ENCODE peak calls at places on chromosome 5, in five cellular contexts. X is GM23248, O is transverse colon, G is A549, B is adrenal gland. U is an unnamed sample. For H3K9me3, the result is how much of the 10 kb centered on the place peaks cover.

GRCh38 chr5:124309241-124309977 is 437.0 kb downstream of the ZNF608 start:
- DNase-seq in X (no peak), O (no peak), G (no peak), B (no peak), U (peak)

GRCh38 chr5:112668911-112669310 is 68.8 kb upstream of the APC start:
- DNase-seq in X (no peak), O (no peak), G (no peak), B (no peak), U (no peak)

GRCh38 chr5:66634601-66635000 is 38.4 kb downstream of the MAST4 start:
- DNase-seq in X (no peak), O (no peak), G (no peak), B (no peak), U (no peak)

GRCh38 chr5:54518146-54519082 is 855 bp downstream of the SNX18 start:
- DNase-seq in X (peak), O (peak), G (peak), B (peak), U (peak)

GRCh38 chr5:107935641-107936040 is 264.9 kb upstream of the EFNA5 start:
- DNase-seq in X (no peak), O (no peak), G (no peak), B (no peak), U (no peak)

GRCh38 chr5:169178754-169179153 is 122.2 kb downstream of the SLIT3 start:
- DNase-seq in X (no peak), O (no peak), G (no peak), B (no peak), U (no peak)

GRCh38 chr5:139638736-139639618 is 9.2 kb upstream of the CXXC5 start:
- DNase-seq in X (no peak), O (peak), G (no peak), B (no peak), U (no peak)

GRCh38 chr5:7850533-7851239 is at the start of gene CFAP90:
- DNase-seq in X (peak), O (peak), G (peak), B (peak), U (peak)

GRCh38 chr5:84573017-84573712 is 188.5 kb upstream of the EDIL3 start:
- DNase-seq in X (no peak), O (no peak), G (no peak), B (no peak), U (no peak)

GRCh38 chr5:160175438-160176218 is 53.7 kb upstream of the FABP6 start:
- DNase-seq in X (peak), O (no peak), G (no peak), B (peak), U (no peak)

GRCh38 chr5:74378464-74378863 is 262.1 kb downstream of the ENC1 start:
- DNase-seq in X (peak), O (no peak), G (no peak), B (no peak), U (no peak)

DNA sequence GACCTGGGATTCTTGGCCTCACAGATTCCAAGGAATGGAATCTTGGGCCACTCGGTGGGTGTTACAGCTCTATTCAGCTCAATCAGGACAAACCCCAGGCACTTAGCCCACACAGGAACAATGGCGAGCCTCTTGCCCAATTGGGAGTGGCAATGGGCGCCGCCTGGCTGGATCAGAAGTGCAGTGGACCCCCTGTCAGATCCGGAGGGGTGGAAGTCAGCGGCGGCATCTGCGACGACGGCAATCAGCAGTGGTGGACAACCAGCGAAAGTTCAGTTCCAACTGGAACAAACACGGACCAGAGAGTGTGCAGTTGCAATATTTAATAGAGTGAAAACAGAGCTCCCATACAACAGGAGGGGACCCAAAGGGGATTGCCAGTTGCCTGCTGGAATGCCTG is 378.3 kb downstream of the CDH9 start:
- DNase-seq in X (no peak), O (no peak), G (no peak), B (no peak), U (no peak)
- H3K9me3 ChIP-seq in X (under half), O (under half), G (under half), B (under half), U (under half)

DNA sequence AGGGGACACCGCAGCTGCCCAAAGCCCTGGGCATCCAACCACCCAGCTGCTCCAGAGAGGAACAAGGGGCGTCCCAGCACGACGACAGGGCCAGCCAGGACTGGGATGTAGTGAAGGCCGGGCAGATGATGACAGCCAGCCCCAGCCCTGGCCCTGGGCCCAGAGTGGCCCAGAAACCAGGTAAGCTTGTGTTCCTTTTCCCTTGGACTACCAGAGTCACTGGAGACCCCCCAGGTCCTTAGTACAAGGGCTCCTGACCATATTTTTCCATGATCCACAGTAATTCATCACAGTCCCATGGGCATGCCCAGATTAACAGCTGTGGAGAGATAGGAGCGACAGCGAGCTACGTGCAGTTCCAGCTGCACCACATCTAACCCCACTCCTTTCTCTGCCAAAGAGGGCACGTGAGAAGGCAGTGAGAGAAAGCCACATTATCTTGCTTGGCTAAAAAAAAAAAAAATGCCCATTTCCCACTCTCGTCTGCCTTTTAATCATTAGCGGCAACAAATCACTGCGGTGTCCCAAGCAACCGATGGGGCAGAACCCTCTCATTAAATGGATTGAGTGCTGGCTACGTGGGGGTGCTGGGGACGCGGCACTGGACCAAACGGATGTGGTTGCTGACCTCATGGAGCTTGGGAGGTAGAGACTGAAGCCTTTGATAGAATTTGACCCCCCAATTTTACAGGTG is 21.7 kb upstream of the SYNPO start:
- DNase-seq in X (no peak), O (no peak), G (no peak), B (peak), U (no peak)
- H3K9me3 ChIP-seq in X (under half), O (under half), G (under half), B (under half), U (under half)

DNA sequence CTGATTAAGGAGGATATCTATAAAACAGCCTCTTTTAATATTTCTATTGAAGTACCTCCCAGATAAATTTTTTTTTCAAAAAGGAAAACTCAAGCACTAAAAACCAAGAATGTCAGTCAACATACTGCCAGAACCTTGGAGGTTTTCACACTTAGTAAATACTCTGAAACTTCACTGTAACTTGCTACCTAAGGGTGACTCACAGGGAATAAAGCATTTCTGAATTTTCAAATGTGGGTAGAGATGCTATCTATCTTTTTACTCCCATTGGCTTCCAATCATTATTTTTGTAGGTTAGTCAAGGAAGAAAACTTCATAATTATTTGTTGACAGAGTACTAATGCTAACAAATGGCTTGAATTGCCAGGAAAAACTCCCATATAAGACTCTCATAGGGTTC is 46.1 kb downstream of the SLC25A46 start:
- DNase-seq in X (peak), O (no peak), G (no peak), B (no peak), U (no peak)
- H3K9me3 ChIP-seq in X (under half), O (under half), G (under half), B (under half), U (under half)

GRCh38 chr5:92863666-92864065 is 717.4 kb downstream of the NR2F1-AS1 start:
- DNase-seq in X (no peak), O (no peak), G (no peak), B (no peak), U (no peak)
- H3K9me3 ChIP-seq in X (under half), O (under half), G (under half), B (under half), U (under half)

GRCh38 chr5:110219769-110220168 is 506.7 kb downstream of the TMEM232 start:
- DNase-seq in X (no peak), O (no peak), G (no peak), B (no peak), U (no peak)
- H3K9me3 ChIP-seq in X (under half), O (under half), G (under half), B (under half), U (under half)

GRCh38 chr5:67752357-67752708 is 463.2 kb upstream of the PIK3R1 start:
- DNase-seq in X (no peak), O (no peak), G (no peak), B (no peak), U (no peak)
- H3K9me3 ChIP-seq in X (under half), O (under half), G (under half), B (under half), U (under half)

GRCh38 chr5:64003966-64004365 is 41.7 kb upstream of the HTR1A start:
- DNase-seq in X (no peak), O (no peak), G (no peak), B (no peak), U (no peak)
- H3K9me3 ChIP-seq in X (under half), O (under half), G (under half), B (under half), U (under half)

GRCh38 chr5:45623855-45624254 is 72.3 kb downstream of the HCN1 start:
- DNase-seq in X (no peak), O (no peak), G (no peak), B (no peak), U (no peak)
- H3K9me3 ChIP-seq in X (under half), O (under half), G (under half), B (under half), U (under half)

GRCh38 chr5:33136785-33137184 is 304.0 kb upstream of the TARS1 start:
- DNase-seq in X (no peak), O (no peak), G (no peak), B (no peak), U (no peak)
- H3K9me3 ChIP-seq in X (under half), O (under half), G (under half), B (under half), U (under half)

GRCh38 chr5:180251887-180252286 is 40.0 kb downstream of the MAPK9 start:
- DNase-seq in X (no peak), O (no peak), G (no peak), B (no peak), U (no peak)
- H3K9me3 ChIP-seq in X (under half), O (half or more), G (half or more), B (under half), U (under half)

U was measured in cardiac muscle cell.